ENCODE peak calls at places on chromosomes 11 and 22, in six cellular contexts. W is iris pigment epithelial cell, Y is OCI-M1, Q is Kasumi-1, P is ascending aorta, L is cardiac fibroblast. G is an unnamed sample.

GRCh38 chr11:22640862-22641261 is 15.2 kb upstream of the FANCF start:
- DNase-seq in W (no peak), Y (no peak), Q (no peak), P (no peak), L (no peak), G (no peak)

GRCh38 chr22:17172172-17172833 is 13.2 kb upstream of the HDHD5 start:
- DNase-seq in W (peak), Y (no peak), Q (no peak), P (no peak), L (no peak), G (no peak)

GRCh38 chr22:43343262-43343988 is at the start of gene SCUBE1:
- DNase-seq in W (peak), Y (no peak), Q (peak), P (no peak), L (peak), G (peak)

GRCh38 chr11:134519788-134520187 is 107.7 kb upstream of the B3GAT1 start:
- DNase-seq in W (no peak), Y (no peak), Q (no peak), P (no peak), L (no peak), G (no peak)

GRCh38 chr11:77642228-77642627 is 4.6 kb upstream of the CLNS1A start:
- DNase-seq in W (no peak), Y (peak), Q (no peak), P (no peak), L (no peak), G (no peak)

GRCh38 chr11:39668640-39669039 is 1790.8 kb downstream of the LRRC4C start:
- DNase-seq in W (peak), Y (peak), Q (no peak), P (no peak), L (no peak), G (no peak)

GRCh38 chr11:10858505-10859360 is 880 bp upstream of the ZBED5 start:
- DNase-seq in W (peak), Y (peak), Q (peak), P (no peak), L (no peak), G (peak)

GRCh38 chr22:44668190-44668885 is 33.7 kb upstream of the PRR5 start:
- DNase-seq in W (no peak), Y (no peak), Q (no peak), P (no peak), L (no peak), G (no peak)

GRCh38 chr11:18115360-18116127 is 9.7 kb upstream of the SAAL1 start:
- DNase-seq in W (peak), Y (peak), Q (peak), P (no peak), L (peak), G (peak)

GRCh38 chr22:49749885-49750510 is 77.7 kb downstream of the BRD1 start:
- DNase-seq in W (no peak), Y (no peak), Q (no peak), P (no peak), L (no peak), G (no peak)

GRCh38 chr22:34416321-34416900 is 496.1 kb upstream of the LARGE1 start:
- DNase-seq in W (no peak), Y (no peak), Q (no peak), P (no peak), L (no peak), G (no peak)

GRCh38 chr11:65504671-65505433 is 6.0 kb downstream of the MALAT1 start:
- DNase-seq in W (peak), Y (peak), Q (no peak), P (no peak), L (peak), G (no peak)

GRCh38 chr11:6627762-6628241 is 8.6 kb upstream of the TPP1 start:
- DNase-seq in W (no peak), Y (peak), Q (no peak), P (no peak), L (no peak), G (no peak)

GRCh38 chr11:13970986-13971385 is 8.5 kb downstream of the SPON1 start:
- DNase-seq in W (no peak), Y (peak), Q (no peak), P (no peak), L (no peak), G (no peak)

GRCh38 chr22:22479999-22480532 is 28.5 kb downstream of the ZNF280B start:
- DNase-seq in W (peak), Y (no peak), Q (no peak), P (no peak), L (no peak), G (no peak)

GRCh38 chr11:75980031-75980430 is 165.0 kb downstream of the UVRAG start:
- DNase-seq in W (no peak), Y (no peak), Q (no peak), P (no peak), L (no peak), G (no peak)

GRCh38 chr11:20022363-20023081 is 137.8 kb downstream of the DBX1 start:
- DNase-seq in W (peak), Y (no peak), Q (no peak), P (no peak), L (peak), G (no peak)

GRCh38 chr11:1844221-1845094 is 5.7 kb downstream of the TNNI2 start:
- DNase-seq in W (no peak), Y (peak), Q (peak), P (no peak), L (no peak), G (peak)

GRCh38 chr11:124676386-124676785 is 2.7 kb downstream of the SPA17 start:
- DNase-seq in W (peak), Y (peak), Q (no peak), P (no peak), L (peak), G (no peak)

GRCh38 chr11:69918231-69918937 is 99.2 kb upstream of the FGF3 start:
- DNase-seq in W (no peak), Y (no peak), Q (no peak), P (no peak), L (no peak), G (no peak)

GRCh38 chr22:47371263-47372090 is 609.0 kb downstream of the TBC1D22A start:
- DNase-seq in W (no peak), Y (no peak), Q (no peak), P (no peak), L (no peak), G (no peak)

GRCh38 chr11:131815631-131816030 is 445.2 kb downstream of the NTM start:
- DNase-seq in W (peak), Y (no peak), Q (no peak), P (no peak), L (no peak), G (no peak)